ENCODE peak calls at places on chromosomes 4 and X, in six cellular contexts. U is MM.1S, D is HCT116, G is left ventricle myocardium inferior, S is transverse colon, V is OCI-LY7. N is an unnamed sample.

GRCh38 chr4:37389967-37390580 is 145.5 kb downstream of the NWD2 start:
- DNase-seq in G (no peak), S (peak), D (peak), U (peak), V (peak), N (peak)

GRCh38 chrX:2430265-2430825 is 70.4 kb downstream of the DHRSX start:
- DNase-seq in V (no peak), G (no peak), S (no peak), U (no peak), D (no peak), N (no peak)

GRCh38 chr4:48899950-48900349 is 6.6 kb downstream of the OCIAD2 start:
- DNase-seq in U (no peak), V (no peak), S (no peak), D (no peak), G (no peak), N (no peak)

GRCh38 chrX:139691843-139692505 is 16.0 kb downstream of the MCF2 start:
- DNase-seq in V (no peak), U (no peak), D (no peak), S (no peak), G (no peak), N (peak)

GRCh38 chrX:148771440-148771839 is 271.0 kb downstream of the AFF2 start:
- DNase-seq in V (no peak), G (no peak), D (no peak), U (no peak), S (no peak), N (no peak)

GRCh38 chrX:98338544-98338943 is 1454.8 kb downstream of the RPA4 start:
- DNase-seq in U (no peak), G (no peak), S (no peak), V (no peak), D (no peak), N (no peak)

GRCh38 chr4:150366487-150366999 is 215.4 kb upstream of the MAB21L2 start:
- DNase-seq in U (no peak), S (no peak), D (no peak), V (no peak), G (no peak), N (peak)

GRCh38 chrX:138917781-138918180 is 206.3 kb upstream of the FGF13 start:
- DNase-seq in V (no peak), D (no peak), U (no peak), S (no peak), G (no peak), N (no peak)

GRCh38 chr4:88457307-88458090 is 580 bp downstream of the HERC5 start:
- DNase-seq in V (no peak), U (peak), D (peak), G (peak), S (peak), N (peak)

GRCh38 chr4:113950207-113950606 is 29.2 kb downstream of the ARSJ start:
- DNase-seq in S (no peak), U (no peak), D (no peak), G (no peak), V (no peak), N (no peak)

GRCh38 chr4:6373541-6374410 is 98.6 kb downstream of the PPP2R2C start:
- DNase-seq in S (no peak), U (no peak), G (peak), D (no peak), V (no peak), N (no peak)

GRCh38 chr4:5776510-5776909 is 65.5 kb downstream of the EVC start:
- DNase-seq in D (no peak), V (no peak), S (no peak), U (no peak), G (no peak), N (no peak)

GRCh38 chrX:12352922-12353321 is 214.6 kb downstream of the FRMPD4 start:
- DNase-seq in D (no peak), U (no peak), V (no peak), S (no peak), G (no peak), N (no peak)

GRCh38 chrX:53950130-53950733 is 94.0 kb downstream of the PHF8 start:
- DNase-seq in U (no peak), D (no peak), S (no peak), V (no peak), G (no peak), N (no peak)

GRCh38 chr4:73922766-73923630 is 53.8 kb downstream of the CXCL1 start:
- DNase-seq in V (no peak), D (peak), G (no peak), U (peak), S (no peak), N (no peak)

GRCh38 chr4:185115827-185116232 is 27.2 kb upstream of the SLC25A4 start:
- DNase-seq in V (no peak), S (peak), G (peak), D (no peak), U (no peak), N (no peak)

GRCh38 chrX:2262679-2263055 is 238.1 kb downstream of the DHRSX start:
- DNase-seq in D (no peak), G (no peak), U (no peak), S (no peak), V (no peak), N (no peak)

GRCh38 chrX:150365051-150365952 is 2.2 kb downstream of the MAMLD1 start:
- DNase-seq in V (no peak), D (peak), S (peak), U (peak), G (peak), N (no peak)

GRCh38 chr4:128288689-128289106 is 1.1 kb upstream of the PGRMC2 start:
- DNase-seq in U (peak), V (peak), G (no peak), D (no peak), S (peak), N (peak)

GRCh38 chr4:96675916-96676315 is 836.0 kb downstream of the PDHA2 start:
- DNase-seq in U (no peak), D (no peak), S (no peak), G (no peak), V (no peak), N (no peak)

GRCh38 chr4:147060171-147060931 is 114.7 kb upstream of the TTC29 start:
- DNase-seq in V (no peak), D (no peak), U (no peak), G (no peak), S (no peak), N (no peak)

GRCh38 chrX:139158256-139158655 is 372.3 kb upstream of the F9 start:
- DNase-seq in V (no peak), G (no peak), S (no peak), D (no peak), U (no peak), N (no peak)

GRCh38 chr4:150229538-150229937 is 151.3 kb downstream of the DCLK2 start:
- DNase-seq in S (no peak), U (no peak), D (no peak), V (no peak), G (no peak), N (no peak)

GRCh38 chrX:106203315-106203714 is 35.2 kb downstream of the PWWP3B start:
- DNase-seq in D (no peak), V (no peak), S (no peak), U (no peak), G (no peak), N (no peak)

GRCh38 chrX:48636286-48636685 is 39.0 kb downstream of the WDR13 start:
- DNase-seq in V (no peak), U (no peak), D (no peak), G (no peak), S (no peak), N (no peak)

GRCh38 chrX:76279007-76279406 is 106.1 kb downstream of the PBDC1 start:
- DNase-seq in U (peak), V (peak), S (peak), G (peak), D (peak), N (peak)

GRCh38 chrX:83508526-83509245 is 596 bp downstream of the POU3F4 start:
- DNase-seq in D (no peak), S (no peak), V (no peak), U (no peak), G (no peak), N (no peak)

GRCh38 chrX:118965395-118965794 is 9.0 kb upstream of the LONRF3 start:
- DNase-seq in V (no peak), D (no peak), G (no peak), U (no peak), S (no peak), N (no peak)

GRCh38 chrX:153948002-153948466 is 3.6 kb upstream of the RENBP start:
- DNase-seq in G (no peak), V (no peak), D (no peak), U (no peak), S (no peak), N (no peak)

GRCh38 chr4:2817136-2817535 is 24.3 kb downstream of the SH3BP2 start:
- DNase-seq in G (no peak), D (no peak), S (no peak), V (no peak), U (no peak), N (no peak)

GRCh38 chr4:2818351-2818939 is 25.2 kb upstream of the ADD1 start:
- DNase-seq in G (no peak), S (no peak), V (no peak), D (no peak), U (no peak), N (no peak)

GRCh38 chr4:2819244-2820215 is 24.1 kb upstream of the ADD1 start:
- DNase-seq in G (peak), S (no peak), V (no peak), D (no peak), U (no peak), N (no peak)

GRCh38 chr4:2816401-2816954 is 23.6 kb downstream of the SH3BP2 start:
- DNase-seq in D (no peak), U (no peak), V (no peak), G (no peak), S (no peak), N (no peak)

GRCh38 chr4:2817701-2818350 is 24.9 kb downstream of the SH3BP2 start:
- DNase-seq in S (peak), U (peak), G (no peak), V (no peak), D (peak), N (no peak)
- H3K4me3 ChIP-seq in S (peak), U (peak), G (peak), V (peak), D (peak), N (peak)

GRCh38 chrX:47200385-47201150 is 6.9 kb downstream of the UBA1 start:
- DNase-seq in S (peak), G (peak), U (no peak), D (no peak), V (no peak), N (no peak)
- TF ChIP-seq CTCF in S (no peak), G (peak), U (no peak), D (no peak), V (no peak), N (no peak)

DNA sequence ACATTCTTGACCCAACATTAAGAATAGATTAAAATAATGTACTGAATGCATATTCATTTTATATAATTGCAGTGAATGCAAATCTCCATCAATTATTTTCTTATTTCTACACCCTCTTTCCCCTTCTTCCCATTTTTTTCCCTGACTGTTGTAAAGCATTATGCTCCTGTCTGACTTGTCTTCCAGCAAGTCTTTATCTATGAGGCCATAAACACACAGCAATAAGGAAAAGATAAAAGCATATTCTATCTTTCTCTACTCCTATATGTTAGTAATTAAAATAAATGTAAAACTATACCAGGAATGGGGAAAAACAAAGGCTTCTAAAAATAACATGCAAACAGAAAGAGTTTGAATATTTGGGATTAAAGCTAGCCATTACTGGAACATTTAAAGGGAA is 471.6 kb upstream of the HS3ST1 start:
- DNase-seq in U (no peak), G (no peak), S (no peak), V (no peak), D (no peak), N (no peak)
- H3K4me3 ChIP-seq in U (no peak), G (no peak), S (no peak), V (no peak), D (no peak), N (no peak)

GRCh38 chrX:128106630-128107029 is 54.4 kb upstream of the ACTRT1 start:
- DNase-seq in U (peak), G (no peak), S (no peak), V (peak), D (no peak), N (no peak)
- TF ChIP-seq CTCF in U (peak), G (no peak), S (no peak), V (peak), D (no peak), N (no peak)

GRCh38 chr4:62881210-62881609 is 1528.0 kb downstream of the TECRL start:
- DNase-seq in U (no peak), S (no peak), V (no peak), D (no peak), G (no peak), N (no peak)
- H3K4me3 ChIP-seq in U (no peak), S (no peak), V (no peak), D (no peak), G (no peak), N (no peak)

DNA sequence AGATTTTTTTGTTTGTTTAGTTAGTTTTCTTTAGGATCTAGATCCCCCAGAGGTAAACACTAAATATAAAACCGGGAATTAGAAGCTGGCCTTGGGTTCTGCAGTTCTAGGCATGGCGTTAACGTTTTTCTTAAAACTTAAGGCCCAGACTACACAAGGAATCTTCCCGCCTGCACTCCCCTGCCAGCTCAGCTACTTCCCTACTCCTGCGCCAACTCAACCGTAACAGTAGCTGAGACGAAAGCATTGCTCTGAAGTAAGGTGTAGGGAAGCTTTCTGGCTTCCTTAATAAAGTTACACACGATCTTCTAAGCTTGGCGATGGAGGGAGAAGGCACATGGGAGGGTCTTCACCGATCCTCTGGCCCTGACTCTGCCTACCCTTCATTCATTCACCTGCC is 37.1 kb downstream of the CPE start:
- DNase-seq in V (no peak), S (no peak), D (no peak), G (no peak), U (no peak), N (no peak)
- TF ChIP-seq CTCF in V (no peak), S (no peak), D (no peak), G (no peak), U (no peak), N (no peak)

DNA sequence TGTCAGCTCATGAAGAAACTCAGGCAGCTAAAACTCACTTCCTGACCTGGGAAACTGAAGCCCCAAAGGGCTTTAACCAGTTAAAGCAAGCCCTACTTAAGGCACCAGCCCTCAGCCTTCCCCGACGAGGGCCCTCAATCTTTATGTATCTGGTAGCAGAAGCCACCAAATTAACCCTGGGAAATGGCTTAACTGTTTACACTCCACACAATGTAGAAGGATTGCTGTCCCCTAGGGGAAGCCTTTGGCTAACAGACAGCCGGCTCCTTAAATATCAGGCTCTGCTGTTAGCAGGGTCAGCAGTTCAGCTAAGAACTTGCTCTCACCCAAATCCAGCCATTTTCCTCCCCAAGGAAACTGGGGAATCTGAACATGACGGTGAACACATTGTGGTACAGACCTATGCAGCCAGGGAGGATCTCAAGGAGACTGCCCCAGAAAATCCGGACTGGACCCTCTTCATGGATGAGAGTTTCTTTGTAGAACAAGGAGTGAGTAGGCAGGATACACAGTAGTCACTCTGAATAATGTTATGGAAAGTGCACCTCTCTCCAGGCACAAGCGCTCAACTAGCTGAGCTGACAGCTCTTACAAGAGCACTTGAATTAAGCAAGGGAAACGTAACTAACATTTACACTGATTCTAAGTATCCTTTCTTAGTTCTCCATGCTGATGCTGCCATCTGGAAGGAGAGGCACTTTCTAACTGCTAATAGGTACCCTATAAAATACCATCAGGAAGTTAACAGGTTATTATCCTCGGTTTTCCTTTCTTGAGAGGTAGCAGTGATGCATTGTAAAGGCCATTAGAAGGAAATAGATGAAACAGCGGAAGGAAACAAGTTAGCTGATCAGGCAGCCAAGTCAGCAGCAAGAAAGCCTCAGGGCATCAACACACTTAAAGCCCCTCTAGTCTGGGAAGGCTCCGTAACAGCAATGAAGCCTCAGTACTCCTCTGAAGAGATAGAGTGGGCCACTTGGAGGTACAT is 9.6 kb upstream of the NAF1 start:
- DNase-seq in D (no peak), V (no peak), U (no peak), G (no peak), S (no peak), N (no peak)
- H3K4me3 ChIP-seq in D (no peak), V (no peak), U (no peak), G (no peak), S (no peak), N (no peak)

DNA sequence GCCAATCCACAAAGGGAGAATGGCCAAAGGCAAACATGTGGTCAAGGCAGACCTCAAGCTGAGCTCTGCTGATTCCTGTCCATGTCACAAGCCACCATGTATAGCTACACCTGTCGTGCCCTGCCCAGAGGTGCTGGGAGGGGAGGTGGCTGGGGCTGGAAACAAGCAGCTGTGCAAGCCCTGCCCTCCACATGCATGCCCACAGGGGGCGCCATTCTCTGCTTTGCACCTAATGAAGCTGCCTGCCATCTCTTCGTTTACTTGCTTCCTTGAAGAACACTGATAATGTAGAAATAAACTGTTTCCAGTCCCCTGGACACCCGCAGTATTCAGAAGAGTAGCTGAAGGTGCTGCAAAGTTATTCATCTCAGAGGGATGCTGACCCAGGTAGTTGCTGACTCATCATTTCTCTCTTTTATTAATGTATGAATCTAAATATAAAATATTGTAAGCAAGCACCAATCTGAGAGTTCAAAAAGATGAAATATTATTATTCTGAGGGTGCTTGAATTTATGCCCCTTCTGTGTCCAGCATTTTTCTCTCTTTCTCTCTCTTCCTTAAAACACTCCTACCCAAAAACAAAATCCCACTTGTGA is 278.6 kb downstream of the ADGRA3 start:
- DNase-seq in G (no peak), U (peak), S (peak), V (no peak), D (peak), N (peak)
- TF ChIP-seq CTCF in G (peak), U (peak), S (peak), V (peak), D (peak), N (peak)

GRCh38 chrX:69285401-69285871 is 120.2 kb upstream of the PJA1 start:
- DNase-seq in G (peak), S (peak), D (no peak), U (no peak), V (no peak), N (no peak)
- H3K4me3 ChIP-seq in G (peak), S (peak), D (peak), U (peak), V (peak), N (peak)

GRCh38 chr4:80322716-80323115 is 12.8 kb upstream of the CFAP299 start:
- DNase-seq in U (peak), D (no peak), S (no peak), G (no peak), V (peak), N (peak)
- TF ChIP-seq CTCF in U (peak), D (no peak), S (no peak), G (peak), V (peak), N (no peak)